ENCODE peak calls at places on chromosomes 11 and 22, in four cellular contexts. N is SK-N-SH, H is PC-3, S is GM23248. L is an unnamed sample. For H3K36me3, the result is how much of the 10 kb centered on the place peaks cover.

GRCh38 chr22:42908082-42908746 is 51.1 kb upstream of the ARFGAP3 start:
- DNase-seq in N (no peak), H (no peak), S (no peak), L (no peak)

GRCh38 chr11:64726211-64726641 is 3.2 kb upstream of the NRXN2 start:
- DNase-seq in N (no peak), H (no peak), S (no peak), L (no peak)

GRCh38 chr11:82927264-82927880 is 25.8 kb downstream of the DDIAS start:
- DNase-seq in N (peak), H (peak), S (peak), L (peak)

GRCh38 chr11:38305682-38306081 is 1707.6 kb upstream of the RAG2 start:
- DNase-seq in N (no peak), H (no peak), S (no peak), L (no peak)

GRCh38 chr22:40567106-40567505 is 69.4 kb downstream of the MRTFA start:
- DNase-seq in N (no peak), H (peak), S (peak), L (no peak)

GRCh38 chr22:47138898-47139789 is 376.7 kb downstream of the TBC1D22A start:
- DNase-seq in N (no peak), H (no peak), S (no peak), L (no peak)

GRCh38 chr11:120807414-120808150 is 216.3 kb upstream of the TBCEL start:
- DNase-seq in N (no peak), H (peak), S (peak), L (no peak)

GRCh38 chr22:43824724-43825485 is 12.8 kb upstream of the EFCAB6 start:
- DNase-seq in N (no peak), H (no peak), S (no peak), L (no peak)

GRCh38 chr11:60853469-60853950 is 2.2 kb downstream of the PTGDR2 start:
- DNase-seq in N (no peak), H (no peak), S (no peak), L (no peak)

GRCh38 chr11:117002639-117003305 is 95.5 kb downstream of the SIK3 start:
- DNase-seq in N (no peak), H (no peak), S (no peak), L (no peak)

GRCh38 chr11:31340903-31341572 is 28.5 kb downstream of the DCDC1 start:
- DNase-seq in N (peak), H (peak), S (peak), L (no peak)

GRCh38 chr22:42945736-42946135 is 69.2 kb downstream of the PACSIN2 start:
- DNase-seq in N (no peak), H (no peak), S (no peak), L (no peak)

GRCh38 chr11:119169272-119169719 is 771 bp downstream of the NLRX1 start:
- DNase-seq in N (no peak), H (peak), S (peak), L (no peak)

GRCh38 chr11:122981388-122982264 is at the start of gene BSX:
- DNase-seq in N (no peak), H (peak), S (peak), L (peak)

GRCh38 chr11:95245038-95245437 is 14.0 kb upstream of the SESN3 start:
- DNase-seq in N (no peak), H (peak), S (peak), L (no peak)

GRCh38 chr22:22210375-22210774 is 34.2 kb upstream of the VPREB1 start:
- DNase-seq in N (no peak), H (peak), S (peak), L (peak)

GRCh38 chr22:49936973-49937757 is 18.7 kb downstream of the CRELD2 start:
- DNase-seq in N (no peak), H (no peak), S (no peak), L (no peak)

GRCh38 chr22:44906999-44907644 is 102.7 kb downstream of the PHF21B start:
- DNase-seq in N (no peak), H (no peak), S (no peak), L (no peak)

GRCh38 chr11:1202154-1202775 is 20.6 kb upstream of the MUC5B start:
- DNase-seq in N (peak), H (no peak), S (peak), L (no peak)

GRCh38 chr11:6927030-6927617 is 898 bp downstream of the ZNF215 start:
- DNase-seq in N (no peak), H (no peak), S (peak), L (peak)

GRCh38 chr11:66326261-66327111 is 9.6 kb upstream of the CD248 start:
- DNase-seq in N (peak), H (peak), S (peak), L (no peak)

GRCh38 chr22:30392661-30393321 is 4.0 kb upstream of the SEC14L2 start:
- DNase-seq in N (no peak), H (no peak), S (peak), L (no peak)

GRCh38 chr22:20552450-20552894 is 45.1 kb downstream of the MED15 start:
- DNase-seq in N (no peak), H (no peak), S (peak), L (no peak)

GRCh38 chr11:130485983-130486970 is 37.8 kb downstream of the ADAMTS15 start:
- DNase-seq in N (peak), H (no peak), S (no peak), L (no peak)

GRCh38 chr11:61954106-61955030 is 4.2 kb downstream of the BEST1 start:
- DNase-seq in N (no peak), H (no peak), S (peak), L (no peak)
- H3K27ac ChIP-seq in N (no peak), H (no peak), S (peak), L (no peak)

DNA sequence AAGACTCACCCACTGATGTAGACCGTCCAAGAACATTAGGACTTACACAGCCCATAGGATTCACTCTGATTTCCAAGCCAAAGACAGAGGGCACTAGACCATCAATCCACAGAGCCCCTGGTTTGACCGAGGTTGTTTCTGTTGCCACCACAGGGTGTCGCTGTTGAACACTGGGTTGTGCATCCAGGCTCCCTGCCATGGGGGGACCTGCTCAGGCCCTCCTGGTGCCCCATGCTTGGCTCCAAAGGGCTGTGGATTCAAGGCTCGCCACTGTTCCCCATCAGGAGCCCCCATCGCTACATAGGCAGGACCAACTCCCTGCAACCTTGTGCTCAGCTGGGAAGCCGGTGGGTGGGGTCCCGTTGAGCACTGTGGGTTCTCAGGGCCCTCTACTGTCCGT is 128.0 kb upstream of the ANO1 start:
- DNase-seq in N (peak), H (peak), S (peak), L (no peak)
- TF ChIP-seq EZH2phosphoT487 in N (no peak), H (no peak), S (no peak), L (no peak)

GRCh38 chr22:23576681-23577080 is 3.4 kb downstream of the IGLL1 start:
- DNase-seq in N (no peak), H (no peak), S (no peak), L (no peak)

GRCh38 chr22:23574877-23575276 is 5.2 kb downstream of the IGLL1 start:
- DNase-seq in N (no peak), H (no peak), S (no peak), L (no peak)

GRCh38 chr22:23574371-23574811 is 5.7 kb downstream of the IGLL1 start:
- DNase-seq in N (no peak), H (no peak), S (no peak), L (no peak)

GRCh38 chr22:23578306-23578705 is 1.8 kb downstream of the IGLL1 start:
- DNase-seq in N (no peak), H (no peak), S (no peak), L (no peak)

GRCh38 chr22:23575601-23576000 is 4.5 kb downstream of the IGLL1 start:
- DNase-seq in N (no peak), H (no peak), S (no peak), L (no peak)
- H3K36me3 ChIP-seq in N (under half), H (under half), S (under half), L (under half)

GRCh38 chr11:70328556-70328955 is 58.1 kb downstream of the PPFIA1 start:
- DNase-seq in N (no peak), H (no peak), S (no peak), L (no peak)

GRCh38 chr11:70324354-70325115 is 54.0 kb downstream of the PPFIA1 start:
- DNase-seq in N (no peak), H (no peak), S (peak), L (no peak)

GRCh38 chr11:70326365-70326803 is 55.9 kb downstream of the PPFIA1 start:
- DNase-seq in N (no peak), H (no peak), S (peak), L (no peak)

GRCh38 chr11:70327717-70328116 is 57.2 kb downstream of the PPFIA1 start:
- DNase-seq in N (no peak), H (no peak), S (no peak), L (no peak)

GRCh38 chr11:70326843-70327242 is 56.4 kb downstream of the PPFIA1 start:
- DNase-seq in N (no peak), H (no peak), S (no peak), L (no peak)
- H3K27ac ChIP-seq in N (no peak), H (no peak), S (peak), L (no peak)

GRCh38 chr11:110454609-110455008 is 24.9 kb downstream of the FDX1 start:
- DNase-seq in N (no peak), H (no peak), S (no peak), L (no peak)

GRCh38 chr11:110452720-110453119 is 23.0 kb downstream of the FDX1 start:
- DNase-seq in N (no peak), H (no peak), S (no peak), L (no peak)

GRCh38 chr11:110453684-110454354 is 24.1 kb downstream of the FDX1 start:
- DNase-seq in N (no peak), H (no peak), S (peak), L (no peak)

GRCh38 chr11:110450246-110450645 is 20.5 kb downstream of the FDX1 start:
- DNase-seq in N (no peak), H (no peak), S (no peak), L (no peak)

DNA sequence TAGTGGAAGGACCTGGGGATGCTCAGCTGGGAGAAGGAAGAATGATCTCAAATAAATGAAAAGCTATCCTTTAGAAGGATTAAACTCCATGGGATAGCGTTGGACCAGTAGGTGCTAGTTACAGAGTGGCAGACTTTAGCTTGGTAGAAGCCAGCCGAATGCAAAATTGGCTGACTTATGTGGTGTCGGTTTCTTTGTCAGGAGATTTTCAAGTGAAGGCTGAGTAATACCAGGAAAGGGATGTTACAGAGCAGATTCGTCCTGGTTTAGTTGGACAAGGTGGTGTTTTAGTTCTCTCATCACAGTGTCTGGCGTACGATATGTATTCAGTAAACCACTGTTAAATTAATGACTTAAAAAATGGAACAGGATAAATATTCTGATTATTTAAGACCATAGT is 26.0 kb downstream of the FDX1 start:
- DNase-seq in N (no peak), H (no peak), S (no peak), L (no peak)
- TF ChIP-seq EZH2phosphoT487 in N (no peak), H (no peak), S (no peak), L (no peak)